ENCODE peak calls at places on chromosomes 6 and 20, in ten cellular contexts. D, O, J, Y, G, Z, L, W, I and X are unnamed samples.

GRCh38 chr6:72617721-72618120 is 4.1 kb upstream of the KCNQ5 start:
- DNase-seq in O (no peak), W (no peak), Y (no peak), L (no peak), D (no peak), G (no peak), Z (no peak), I (no peak), J (no peak), X (no peak)

GRCh38 chr6:43979525-43979924 is 147.7 kb downstream of the MRPL14 start:
- DNase-seq in D (no peak), L (no peak), O (no peak), G (no peak), J (no peak), W (no peak), Y (no peak), Z (no peak), I (no peak), X (no peak)

GRCh38 chr6:170223718-170224693 is 66.9 kb downstream of the DLL1 start:
- DNase-seq in O (no peak), W (no peak), Z (peak; percentile 35), I (peak; percentile 30), D (no peak), Y (no peak), J (peak; percentile 57), G (no peak), L (no peak), X (no peak)

GRCh38 chr20:33666293-33667244 is at the start of gene ACTL10:
- DNase-seq in W (peak; percentile 76), Z (peak; percentile 100), D (peak; percentile 55), G (peak; percentile 98), I (peak; percentile 98), J (peak; percentile 100), Y (peak; percentile 80), O (peak; percentile 98), L (peak; percentile 89), X (peak; percentile 99)

GRCh38 chr6:68826501-68826900 is 191.4 kb downstream of the ADGRB3 start:
- DNase-seq in W (no peak), L (peak; percentile 14), G (no peak), I (no peak), Y (no peak), O (no peak), J (no peak), D (no peak), Z (no peak), X (no peak)

GRCh38 chr6:28922841-28923317 is 906 bp downstream of the TRIM27 start:
- DNase-seq in Y (no peak), D (peak; percentile 28), L (peak; percentile 59), O (no peak), I (peak; percentile 63), G (no peak), J (no peak), Z (peak; percentile 74), W (peak; percentile 32), X (peak; percentile 38)

GRCh38 chr6:32462609-32463008 is 22.9 kb downstream of the HLA-DRA start:
- DNase-seq in D (no peak), G (no peak), Z (no peak), I (no peak), Y (no peak), O (no peak), W (peak; percentile 5), J (no peak), L (peak; percentile 5), X (no peak)

GRCh38 chr6:135888818-135889217 is 37.3 kb downstream of the PDE7B start:
- DNase-seq in G (no peak), Y (no peak), O (no peak), J (no peak), I (no peak), W (no peak), L (no peak), D (no peak), Z (no peak), X (no peak)

GRCh38 chr6:21664263-21665081 is 70.9 kb downstream of the SOX4 start:
- DNase-seq in Z (no peak), J (peak; percentile 74), L (peak; percentile 79), D (no peak), I (peak; percentile 52), Y (no peak), W (peak; percentile 14), O (peak; percentile 36), G (peak; percentile 34), X (no peak)

GRCh38 chr6:74939309-74939708 is 266.5 kb downstream of the COL12A1 start:
- DNase-seq in W (peak; percentile 39), J (no peak), O (no peak), I (no peak), L (peak; percentile 13), G (no peak), D (no peak), Y (no peak), Z (no peak), X (no peak)

GRCh38 chr6:113786168-113786567 is 71.0 kb upstream of the MARCKS start:
- DNase-seq in J (no peak), D (no peak), I (no peak), O (no peak), Y (no peak), W (no peak), L (no peak), G (no peak), Z (no peak), X (no peak)

GRCh38 chr20:2804041-2804828 is 3.8 kb upstream of the CPXM1 start:
- DNase-seq in Z (no peak), J (no peak), G (no peak), I (no peak), W (no peak), O (no peak), Y (no peak), L (no peak), D (no peak), X (no peak)

GRCh38 chr20:47459344-47460073 is 42.2 kb upstream of the NCOA3 start:
- DNase-seq in Y (no peak), O (no peak), W (no peak), L (no peak), I (no peak), D (no peak), J (no peak), Z (no peak), G (no peak), X (no peak)

GRCh38 chr6:37635319-37635718 is 62.4 kb downstream of the MDGA1 start:
- DNase-seq in Y (no peak), L (no peak), W (no peak), J (no peak), O (no peak), D (no peak), Z (no peak), G (no peak), I (no peak), X (no peak)

GRCh38 chr20:12660918-12661317 is 347.9 kb upstream of the SPTLC3 start:
- DNase-seq in I (no peak), W (peak; percentile 6), J (no peak), Y (no peak), G (no peak), O (no peak), D (no peak), Z (no peak), L (peak; percentile 68), X (no peak)

GRCh38 chr20:23141450-23142161 is 55.5 kb upstream of the CD93 start:
- DNase-seq in D (no peak), G (no peak), I (peak; percentile 25), J (peak; percentile 19), W (no peak), O (no peak), L (no peak), Y (no peak), Z (peak; percentile 43), X (no peak)

DNA sequence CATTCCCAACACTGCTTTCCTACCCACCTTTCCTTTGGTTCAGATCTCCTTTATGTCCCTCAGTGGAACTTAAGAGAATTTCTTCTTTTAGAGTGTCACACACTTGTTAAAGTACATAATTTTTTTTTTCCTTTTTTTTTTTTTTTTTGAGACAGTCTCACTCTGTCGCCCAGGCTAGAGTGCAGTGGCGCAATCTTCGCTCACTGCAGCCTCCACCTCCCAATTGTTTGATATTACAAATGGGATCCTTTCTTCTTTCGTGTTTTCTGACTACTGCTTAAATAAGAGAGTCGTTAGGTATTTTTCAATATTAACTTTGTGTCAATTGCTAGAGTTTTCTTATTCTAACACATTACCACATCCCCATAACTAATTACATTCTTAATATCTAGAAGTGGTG is 29.1 kb downstream of the NUP153 start:
- DNase-seq in I (no peak), Y (no peak), W (no peak), G (no peak), O (no peak), Z (no peak), D (no peak), L (no peak), J (no peak), X (no peak)
- H3K4me3 ChIP-seq in I (no peak overlapping the region), Y (no peak overlapping the region), W (no peak overlapping the region), G (no peak overlapping the region), O (no peak overlapping the region), Z (no peak overlapping the region), D (no peak overlapping the region), L (no peak overlapping the region), J (no peak overlapping the region), X (no peak overlapping the region)

DNA sequence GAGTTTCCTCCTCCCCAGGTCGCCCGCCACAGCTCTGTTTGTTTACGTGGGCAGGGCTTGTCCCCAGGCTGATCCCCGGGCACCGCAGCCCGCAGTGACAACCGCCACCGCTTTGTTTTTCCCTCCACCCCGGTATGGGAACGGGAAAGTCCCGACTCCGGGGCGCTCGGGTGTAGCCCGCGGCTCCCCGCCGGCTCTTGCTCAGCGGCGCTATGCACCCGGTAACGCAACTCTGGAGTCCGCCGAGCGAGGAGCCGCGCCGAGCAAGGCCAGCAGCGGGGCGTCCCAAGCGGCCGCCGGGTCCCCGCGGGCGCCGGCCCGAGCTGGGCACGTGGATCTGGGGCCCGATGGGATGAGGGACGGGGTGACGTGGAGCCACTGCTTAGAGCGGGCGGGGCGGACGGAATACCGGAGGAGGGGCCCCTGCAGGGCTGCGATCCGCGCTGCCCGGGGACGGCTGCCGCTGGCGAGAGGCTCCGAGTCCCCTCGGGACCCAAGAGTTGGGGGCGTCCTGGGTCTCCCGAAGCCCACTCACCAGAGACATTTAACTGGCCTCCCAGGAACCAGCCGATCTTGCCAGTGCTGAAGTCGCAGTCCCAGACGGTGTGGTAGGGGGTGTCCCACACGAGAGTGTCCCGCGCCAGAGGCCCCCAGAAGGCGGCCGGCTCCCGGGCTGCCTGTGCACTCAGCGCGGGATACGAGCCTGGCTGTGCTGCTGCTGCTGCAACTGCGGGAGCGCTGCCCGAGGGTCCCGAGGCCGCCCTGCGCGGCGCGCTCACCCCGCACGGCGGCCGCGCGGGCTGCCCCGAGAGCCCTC is 497 bp downstream of the ACSS1 start:
- DNase-seq in L (peak; percentile 71), Y (no peak), Z (peak; percentile 91), I (peak; percentile 84), O (peak; percentile 81), J (peak; percentile 90), W (peak; percentile 56), D (peak; percentile 67), G (peak; percentile 69), X (peak; percentile 86)
- H3K27ac ChIP-seq in L (no peak overlapping the region), Y (peak overlapping the region; percentile 90), Z (peak overlapping the region; percentile 96), I (peak overlapping the region; percentile 92), O (peak overlapping the region; percentile 98), J (peak overlapping the region; percentile 97), W (no peak overlapping the region), D (peak overlapping the region; percentile 87), G (no peak overlapping the region), X (peak overlapping the region; percentile 95)

GRCh38 chr6:88031550-88031949 is 16.1 kb upstream of the SPACA1 start:
- DNase-seq in L (no peak), Y (no peak), I (no peak), D (no peak), O (no peak), J (no peak), Z (no peak), W (no peak), G (no peak), X (no peak)
- H3K9me3 ChIP-seq in L (peaks cover 9% of the 10 kb centered on the region), Y (peaks cover 19% of the 10 kb centered on the region), I (no peaks in the 10 kb centered on the region), D (no peaks in the 10 kb centered on the region), O (peaks cover 17% of the 10 kb centered on the region), J (peaks cover 12% of the 10 kb centered on the region), Z (peaks cover 24% of the 10 kb centered on the region), W (peaks cover 9% of the 10 kb centered on the region), G (no peaks in the 10 kb centered on the region), X (peaks cover 42% of the 10 kb centered on the region)

GRCh38 chr6:156848123-156848522 is 70.9 kb downstream of the ARID1B start:
- DNase-seq in W (no peak), L (no peak), J (no peak), G (no peak), O (no peak), Z (no peak), D (no peak), I (no peak), Y (no peak), X (no peak)
- H3K4me3 ChIP-seq in W (no peak overlapping the region), L (no peak overlapping the region), J (no peak overlapping the region), G (no peak overlapping the region), O (peak overlapping the region; percentile 5), Z (no peak overlapping the region), D (no peak overlapping the region), I (no peak overlapping the region), Y (no peak overlapping the region), X (no peak overlapping the region)